ENCODE peak calls at places on chromosomes 3 and 15, in five cellular contexts. One of them, this sample, is unnamed. For H3K4me1, the result is how much of the 10 kb centered on the place peaks cover.

GRCh38 chr3:116103868-116104530 is 341.3 kb downstream of the LSAMP start:
- DNase-seq in psoas muscle: no peak
- DNase-seq in lower lobe of right lung: no peak
- DNase-seq in SK-N-SH: peak
- DNase-seq in prostate gland: no peak
- DNase-seq in this sample: no peak

GRCh38 chr15:69653846-69654245 is 201.2 kb downstream of the RPLP1 start:
- DNase-seq in SK-N-SH: no peak
- DNase-seq in psoas muscle: no peak
- DNase-seq in prostate gland: no peak
- DNase-seq in lower lobe of right lung: no peak
- DNase-seq in this sample: no peak

GRCh38 chr15:67701669-67702068 is 123.6 kb upstream of the SKOR1 start:
- DNase-seq in lower lobe of right lung: no peak
- DNase-seq in psoas muscle: no peak
- DNase-seq in prostate gland: no peak
- DNase-seq in SK-N-SH: no peak
- DNase-seq in this sample: no peak

GRCh38 chr15:93026359-93026758 is 62.7 kb downstream of the RGMA start:
- DNase-seq in SK-N-SH: no peak
- DNase-seq in lower lobe of right lung: no peak
- DNase-seq in prostate gland: no peak
- DNase-seq in psoas muscle: no peak
- DNase-seq in this sample: no peak

GRCh38 chr15:40344631-40345120 is 3.9 kb upstream of the CCDC9B start:
- DNase-seq in SK-N-SH: peak
- DNase-seq in psoas muscle: peak
- DNase-seq in lower lobe of right lung: peak
- DNase-seq in prostate gland: no peak
- DNase-seq in this sample: peak

GRCh38 chr3:49015072-49015471 is 3.3 kb downstream of the DALRD3 start:
- DNase-seq in prostate gland: no peak
- DNase-seq in SK-N-SH: no peak
- DNase-seq in lower lobe of right lung: no peak
- DNase-seq in psoas muscle: no peak
- DNase-seq in this sample: no peak

GRCh38 chr3:124034809-124035152 is 42.9 kb upstream of the ROPN1 start:
- DNase-seq in prostate gland: no peak
- DNase-seq in lower lobe of right lung: no peak
- DNase-seq in psoas muscle: no peak
- DNase-seq in SK-N-SH: no peak
- DNase-seq in this sample: no peak

GRCh38 chr15:99993262-99993661 is 260.0 kb upstream of the LYSMD4 start:
- DNase-seq in psoas muscle: no peak
- DNase-seq in SK-N-SH: no peak
- DNase-seq in prostate gland: no peak
- DNase-seq in lower lobe of right lung: no peak
- DNase-seq in this sample: no peak

GRCh38 chr3:71070497-71071465 is 512.7 kb downstream of the FOXP1 start:
- DNase-seq in SK-N-SH: no peak
- DNase-seq in lower lobe of right lung: no peak
- DNase-seq in prostate gland: no peak
- DNase-seq in psoas muscle: no peak
- DNase-seq in this sample: no peak

GRCh38 chr15:100958326-100959065 is 39.3 kb downstream of the LRRK1 start:
- DNase-seq in lower lobe of right lung: no peak
- DNase-seq in psoas muscle: no peak
- DNase-seq in prostate gland: no peak
- DNase-seq in SK-N-SH: no peak
- DNase-seq in this sample: no peak

GRCh38 chr15:101162701-101163483 is 89.0 kb downstream of the CHSY1 start:
- DNase-seq in psoas muscle: peak
- DNase-seq in lower lobe of right lung: peak
- DNase-seq in SK-N-SH: no peak
- DNase-seq in prostate gland: peak
- DNase-seq in this sample: no peak

GRCh38 chr15:28942046-28942445 is 56.3 kb downstream of the APBA2 start:
- DNase-seq in psoas muscle: no peak
- DNase-seq in lower lobe of right lung: no peak
- DNase-seq in prostate gland: no peak
- DNase-seq in SK-N-SH: no peak
- DNase-seq in this sample: peak

GRCh38 chr15:93703092-93703785 is 528.1 kb upstream of the MCTP2 start:
- DNase-seq in SK-N-SH: peak
- DNase-seq in prostate gland: no peak
- DNase-seq in lower lobe of right lung: no peak
- DNase-seq in psoas muscle: no peak
- DNase-seq in this sample: no peak

GRCh38 chr3:122921791-122922651 is 105.5 kb downstream of the SEMA5B start:
- DNase-seq in psoas muscle: no peak
- DNase-seq in prostate gland: no peak
- DNase-seq in SK-N-SH: no peak
- DNase-seq in lower lobe of right lung: no peak
- DNase-seq in this sample: no peak

GRCh38 chr3:191255156-191255555 is 56.1 kb downstream of the OSTN start:
- DNase-seq in psoas muscle: no peak
- DNase-seq in SK-N-SH: no peak
- DNase-seq in lower lobe of right lung: no peak
- DNase-seq in prostate gland: no peak
- DNase-seq in this sample: no peak

GRCh38 chr15:47717036-47717611 is at the start of gene SEMA6D:
- DNase-seq in psoas muscle: peak
- DNase-seq in SK-N-SH: peak
- DNase-seq in prostate gland: peak
- DNase-seq in lower lobe of right lung: peak
- DNase-seq in this sample: peak

GRCh38 chr15:66679657-66680108 is 22.4 kb upstream of the SMAD6 start:
- DNase-seq in SK-N-SH: peak
- DNase-seq in lower lobe of right lung: no peak
- DNase-seq in prostate gland: peak
- DNase-seq in psoas muscle: no peak
- DNase-seq in this sample: peak

GRCh38 chr3:139491966-139492365 is 15.7 kb upstream of the RBP2 start:
- DNase-seq in SK-N-SH: no peak
- DNase-seq in psoas muscle: no peak
- DNase-seq in lower lobe of right lung: no peak
- DNase-seq in prostate gland: no peak
- DNase-seq in this sample: no peak

GRCh38 chr15:34951993-34952392 is 17.5 kb downstream of the AQR start:
- DNase-seq in psoas muscle: no peak
- DNase-seq in prostate gland: no peak
- DNase-seq in lower lobe of right lung: no peak
- DNase-seq in SK-N-SH: peak
- DNase-seq in this sample: no peak

GRCh38 chr3:38836561-38836960 is 20.5 kb upstream of the SCN10A start:
- DNase-seq in prostate gland: no peak
- DNase-seq in lower lobe of right lung: no peak
- DNase-seq in psoas muscle: no peak
- DNase-seq in SK-N-SH: no peak
- DNase-seq in this sample: no peak

GRCh38 chr3:70999730-71000129 is 583.8 kb downstream of the FOXP1 start:
- DNase-seq in lower lobe of right lung: no peak
- DNase-seq in psoas muscle: no peak
- DNase-seq in SK-N-SH: peak
- DNase-seq in prostate gland: no peak
- DNase-seq in this sample: no peak

GRCh38 chr15:34799825-34800168 is 4.4 kb upstream of the ACTC1 start:
- DNase-seq in SK-N-SH: no peak
- DNase-seq in lower lobe of right lung: no peak
- DNase-seq in psoas muscle: no peak
- DNase-seq in prostate gland: no peak
- DNase-seq in this sample: no peak

GRCh38 chr3:112894258-112894657 is 47.6 kb upstream of the CD200R1L start:
- DNase-seq in psoas muscle: no peak
- DNase-seq in SK-N-SH: no peak
- DNase-seq in lower lobe of right lung: no peak
- DNase-seq in prostate gland: no peak
- DNase-seq in this sample: no peak

GRCh38 chr3:125367403-125368230 is 7.5 kb downstream of the ZNF148 start:
- DNase-seq in psoas muscle: no peak
- DNase-seq in lower lobe of right lung: no peak
- DNase-seq in SK-N-SH: no peak
- DNase-seq in prostate gland: no peak
- DNase-seq in this sample: no peak

GRCh38 chr3:58074126-58074715 is 66.0 kb downstream of the FLNB start:
- DNase-seq in prostate gland: no peak
- DNase-seq in psoas muscle: no peak
- DNase-seq in SK-N-SH: no peak
- DNase-seq in lower lobe of right lung: no peak
- DNase-seq in this sample: no peak

GRCh38 chr15:66803182-66803729 is 101.2 kb downstream of the SMAD6 start:
- DNase-seq in lower lobe of right lung: peak
- DNase-seq in psoas muscle: peak
- DNase-seq in SK-N-SH: peak
- DNase-seq in prostate gland: peak
- DNase-seq in this sample: peak

GRCh38 chr3:16511561-16512434 is 1.7 kb downstream of the RFTN1 start:
- DNase-seq in SK-N-SH: no peak
- DNase-seq in lower lobe of right lung: peak
- DNase-seq in prostate gland: no peak
- DNase-seq in psoas muscle: peak
- DNase-seq in this sample: peak

GRCh38 chr3:100993309-100993708 is at the start of gene ABI3BP:
- DNase-seq in lower lobe of right lung: peak
- DNase-seq in SK-N-SH: peak
- DNase-seq in prostate gland: no peak
- DNase-seq in psoas muscle: peak
- DNase-seq in this sample: peak

GRCh38 chr3:4438296-4438695 is 28.8 kb downstream of the SUMF1 start:
- DNase-seq in prostate gland: no peak
- DNase-seq in SK-N-SH: no peak
- DNase-seq in lower lobe of right lung: no peak
- DNase-seq in psoas muscle: no peak
- DNase-seq in this sample: no peak

GRCh38 chr3:31066999-31067398 is 172.5 kb upstream of the GADL1 start:
- DNase-seq in lower lobe of right lung: no peak
- DNase-seq in psoas muscle: no peak
- DNase-seq in SK-N-SH: peak
- DNase-seq in prostate gland: peak
- DNase-seq in this sample: no peak

GRCh38 chr15:85404156-85404921 is 23.9 kb downstream of the AKAP13 start:
- DNase-seq in prostate gland: no peak
- DNase-seq in lower lobe of right lung: no peak
- DNase-seq in psoas muscle: no peak
- DNase-seq in SK-N-SH: no peak
- DNase-seq in this sample: no peak

GRCh38 chr15:85401108-85401765 is 20.8 kb downstream of the AKAP13 start:
- DNase-seq in prostate gland: no peak
- DNase-seq in lower lobe of right lung: no peak
- DNase-seq in psoas muscle: no peak
- DNase-seq in SK-N-SH: no peak
- DNase-seq in this sample: no peak

GRCh38 chr15:85404922-85405293 is 24.5 kb downstream of the AKAP13 start:
- DNase-seq in lower lobe of right lung: no peak
- DNase-seq in SK-N-SH: no peak
- DNase-seq in psoas muscle: no peak
- DNase-seq in prostate gland: no peak
- DNase-seq in this sample: no peak

GRCh38 chr15:85403745-85404144 is 23.3 kb downstream of the AKAP13 start:
- DNase-seq in prostate gland: no peak
- DNase-seq in SK-N-SH: no peak
- DNase-seq in psoas muscle: no peak
- DNase-seq in lower lobe of right lung: no peak
- DNase-seq in this sample: no peak

GRCh38 chr15:85402195-85402921 is 22.0 kb downstream of the AKAP13 start:
- DNase-seq in prostate gland: no peak
- DNase-seq in psoas muscle: no peak
- DNase-seq in SK-N-SH: no peak
- DNase-seq in lower lobe of right lung: no peak
- DNase-seq in this sample: no peak
- H3K4me1 ChIP-seq in prostate gland: under half
- H3K4me1 ChIP-seq in psoas muscle: half or more
- H3K4me1 ChIP-seq in SK-N-SH: under half
- H3K4me1 ChIP-seq in lower lobe of right lung: half or more
- H3K4me1 ChIP-seq in this sample: half or more

GRCh38 chr15:72474912-72475601 is 927 bp downstream of the ARIH1 start:
- DNase-seq in psoas muscle: peak
- DNase-seq in SK-N-SH: peak
- DNase-seq in prostate gland: peak
- DNase-seq in lower lobe of right lung: peak
- DNase-seq in this sample: peak
- TF ChIP-seq CTCF in psoas muscle: no peak
- TF ChIP-seq CTCF in SK-N-SH: no peak
- TF ChIP-seq CTCF in prostate gland: no peak
- TF ChIP-seq CTCF in lower lobe of right lung: no peak
- TF ChIP-seq CTCF in this sample: no peak

DNA sequence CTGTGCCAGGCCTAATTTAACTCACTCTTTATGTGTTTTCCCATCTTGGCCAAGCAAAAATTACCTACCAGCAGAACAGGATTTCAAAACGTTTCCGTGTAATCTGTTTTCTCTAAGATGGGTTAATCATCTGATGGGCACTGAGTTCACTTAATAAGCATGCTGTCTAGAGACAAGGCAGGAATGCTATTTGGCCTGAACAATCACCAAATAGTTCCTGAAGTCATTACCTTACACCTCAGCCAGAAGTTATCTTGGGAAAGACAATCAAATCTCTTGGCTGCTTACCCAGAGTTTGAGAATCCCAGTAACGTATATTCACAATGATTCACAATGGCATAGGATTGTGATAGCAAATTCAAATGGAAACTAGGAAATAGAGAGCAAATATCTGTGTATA is 779.1 kb downstream of the CADM2 start:
- DNase-seq in lower lobe of right lung: no peak
- DNase-seq in psoas muscle: no peak
- DNase-seq in SK-N-SH: no peak
- DNase-seq in prostate gland: no peak
- DNase-seq in this sample: no peak
- H3K27ac ChIP-seq in lower lobe of right lung: no peak
- H3K27ac ChIP-seq in psoas muscle: no peak
- H3K27ac ChIP-seq in SK-N-SH: no peak
- H3K27ac ChIP-seq in prostate gland: no peak
- H3K27ac ChIP-seq in this sample: no peak

DNA sequence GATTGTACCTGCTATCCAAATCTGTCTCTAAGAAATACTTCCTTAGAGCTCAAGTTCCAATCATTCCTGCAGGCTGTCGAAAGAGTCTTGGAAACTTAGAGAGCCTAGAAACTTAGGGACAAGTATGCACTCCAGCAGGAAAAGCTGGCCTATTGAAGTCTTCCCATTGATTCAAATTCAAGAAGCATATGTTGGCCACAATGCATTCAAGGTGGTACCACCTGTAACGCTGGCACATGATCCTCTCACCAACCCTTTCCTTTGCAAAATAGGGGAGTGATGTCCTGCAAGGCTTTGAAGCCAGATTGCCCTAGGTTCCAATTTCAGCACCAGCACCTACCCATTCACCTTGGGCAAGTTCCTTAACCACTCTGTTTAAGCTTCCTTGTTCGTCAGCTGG is 6.0 kb downstream of the ADAMTS9 start:
- DNase-seq in prostate gland: no peak
- DNase-seq in SK-N-SH: no peak
- DNase-seq in psoas muscle: no peak
- DNase-seq in lower lobe of right lung: no peak
- DNase-seq in this sample: no peak
- H3K4me1 ChIP-seq in prostate gland: under half
- H3K4me1 ChIP-seq in SK-N-SH: under half
- H3K4me1 ChIP-seq in psoas muscle: under half
- H3K4me1 ChIP-seq in lower lobe of right lung: under half
- H3K4me1 ChIP-seq in this sample: under half

GRCh38 chr3:133937756-133938601 is 42.3 kb upstream of the RAB6B start:
- DNase-seq in prostate gland: no peak
- DNase-seq in lower lobe of right lung: no peak
- DNase-seq in SK-N-SH: no peak
- DNase-seq in psoas muscle: no peak
- DNase-seq in this sample: peak
- TF ChIP-seq CTCF in prostate gland: no peak
- TF ChIP-seq CTCF in lower lobe of right lung: no peak
- TF ChIP-seq CTCF in SK-N-SH: no peak
- TF ChIP-seq CTCF in psoas muscle: no peak
- TF ChIP-seq CTCF in this sample: no peak

This sample was measured in stomach.